ENCODE peak calls at places on chromosomes 4 and X, in seven cellular contexts. One of them, this sample, is unnamed.

GRCh38 chr4:94941706-94942105 is 184.0 kb downstream of the BMPR1B start:
- DNase-seq in GM10248: no peak
- DNase-seq in amniotic stem cell: no peak
- DNase-seq in choroid plexus epithelial cell: no peak
- DNase-seq in Daoy: no peak
- DNase-seq in stimulated activated CD4-positive, alpha-beta T cell treated with anti-CD3 and anti-CD28 coated beads, Interleukin-12 subunit alpha, Interleukin-12 subunit beta, amount 100 ng/mL, for 4 hours: no peak
- DNase-seq in activated T-helper 1 cell treated with anti-CD3 and anti-CD28 coated beads, Interleukin-2, amount 50 U/mL, for 16 hours: no peak
- DNase-seq in this sample: no peak

GRCh38 chr4:139764192-139764591 is 98.6 kb downstream of the MGST2 start:
- DNase-seq in GM10248: no peak
- DNase-seq in amniotic stem cell: no peak
- DNase-seq in choroid plexus epithelial cell: no peak
- DNase-seq in Daoy: no peak
- DNase-seq in stimulated activated CD4-positive, alpha-beta T cell treated with anti-CD3 and anti-CD28 coated beads, Interleukin-12 subunit alpha, Interleukin-12 subunit beta, amount 100 ng/mL, for 4 hours: no peak
- DNase-seq in activated T-helper 1 cell treated with anti-CD3 and anti-CD28 coated beads, Interleukin-2, amount 50 U/mL, for 16 hours: no peak
- DNase-seq in this sample: no peak

GRCh38 chr4:40976343-40976742 is 226.6 kb downstream of the NSUN7 start:
- DNase-seq in GM10248: peak; percentile 49
- DNase-seq in amniotic stem cell: no peak
- DNase-seq in choroid plexus epithelial cell: peak; percentile 79
- DNase-seq in Daoy: peak; percentile 51
- DNase-seq in stimulated activated CD4-positive, alpha-beta T cell treated with anti-CD3 and anti-CD28 coated beads, Interleukin-12 subunit alpha, Interleukin-12 subunit beta, amount 100 ng/mL, for 4 hours: no peak
- DNase-seq in activated T-helper 1 cell treated with anti-CD3 and anti-CD28 coated beads, Interleukin-2, amount 50 U/mL, for 16 hours: no peak
- DNase-seq in this sample: no peak

GRCh38 chr4:133151301-133151680 is 2.2 kb downstream of the PCDH10 start:
- DNase-seq in GM10248: no peak
- DNase-seq in amniotic stem cell: no peak
- DNase-seq in choroid plexus epithelial cell: peak; percentile 8
- DNase-seq in Daoy: peak; percentile 33
- DNase-seq in stimulated activated CD4-positive, alpha-beta T cell treated with anti-CD3 and anti-CD28 coated beads, Interleukin-12 subunit alpha, Interleukin-12 subunit beta, amount 100 ng/mL, for 4 hours: no peak
- DNase-seq in activated T-helper 1 cell treated with anti-CD3 and anti-CD28 coated beads, Interleukin-2, amount 50 U/mL, for 16 hours: no peak
- DNase-seq in this sample: no peak

GRCh38 chrX:16222123-16222522 is 54.8 kb downstream of the MAGEB17 start:
- DNase-seq in GM10248: no peak
- DNase-seq in amniotic stem cell: peak; percentile 1
- DNase-seq in choroid plexus epithelial cell: peak; percentile 54
- DNase-seq in Daoy: no peak
- DNase-seq in stimulated activated CD4-positive, alpha-beta T cell treated with anti-CD3 and anti-CD28 coated beads, Interleukin-12 subunit alpha, Interleukin-12 subunit beta, amount 100 ng/mL, for 4 hours: no peak
- DNase-seq in activated T-helper 1 cell treated with anti-CD3 and anti-CD28 coated beads, Interleukin-2, amount 50 U/mL, for 16 hours: no peak
- DNase-seq in this sample: no peak

GRCh38 chr4:143089847-143090246 is 94.9 kb upstream of the USP38 start:
- DNase-seq in GM10248: no peak
- DNase-seq in amniotic stem cell: no peak
- DNase-seq in choroid plexus epithelial cell: no peak
- DNase-seq in Daoy: no peak
- DNase-seq in stimulated activated CD4-positive, alpha-beta T cell treated with anti-CD3 and anti-CD28 coated beads, Interleukin-12 subunit alpha, Interleukin-12 subunit beta, amount 100 ng/mL, for 4 hours: no peak
- DNase-seq in activated T-helper 1 cell treated with anti-CD3 and anti-CD28 coated beads, Interleukin-2, amount 50 U/mL, for 16 hours: no peak
- DNase-seq in this sample: no peak

GRCh38 chrX:136112286-136112685 is 35.0 kb upstream of the FHL1 start:
- DNase-seq in GM10248: no peak
- DNase-seq in amniotic stem cell: no peak
- DNase-seq in choroid plexus epithelial cell: no peak
- DNase-seq in Daoy: no peak
- DNase-seq in stimulated activated CD4-positive, alpha-beta T cell treated with anti-CD3 and anti-CD28 coated beads, Interleukin-12 subunit alpha, Interleukin-12 subunit beta, amount 100 ng/mL, for 4 hours: no peak
- DNase-seq in activated T-helper 1 cell treated with anti-CD3 and anti-CD28 coated beads, Interleukin-2, amount 50 U/mL, for 16 hours: no peak
- DNase-seq in this sample: no peak

GRCh38 chr4:53682908-53683307 is 91.6 kb upstream of the LNX1 start:
- DNase-seq in GM10248: no peak
- DNase-seq in amniotic stem cell: no peak
- DNase-seq in choroid plexus epithelial cell: no peak
- DNase-seq in Daoy: no peak
- DNase-seq in stimulated activated CD4-positive, alpha-beta T cell treated with anti-CD3 and anti-CD28 coated beads, Interleukin-12 subunit alpha, Interleukin-12 subunit beta, amount 100 ng/mL, for 4 hours: no peak
- DNase-seq in activated T-helper 1 cell treated with anti-CD3 and anti-CD28 coated beads, Interleukin-2, amount 50 U/mL, for 16 hours: no peak
- DNase-seq in this sample: no peak

GRCh38 chrX:40383360-40383759 is 197.4 kb upstream of the ATP6AP2 start:
- DNase-seq in GM10248: no peak
- DNase-seq in amniotic stem cell: no peak
- DNase-seq in choroid plexus epithelial cell: no peak
- DNase-seq in Daoy: no peak
- DNase-seq in stimulated activated CD4-positive, alpha-beta T cell treated with anti-CD3 and anti-CD28 coated beads, Interleukin-12 subunit alpha, Interleukin-12 subunit beta, amount 100 ng/mL, for 4 hours: no peak
- DNase-seq in activated T-helper 1 cell treated with anti-CD3 and anti-CD28 coated beads, Interleukin-2, amount 50 U/mL, for 16 hours: no peak
- DNase-seq in this sample: no peak

GRCh38 chr4:7656244-7656800 is 221.6 kb upstream of the PSAPL1 start:
- DNase-seq in GM10248: no peak
- DNase-seq in amniotic stem cell: no peak
- DNase-seq in choroid plexus epithelial cell: no peak
- DNase-seq in Daoy: no peak
- DNase-seq in stimulated activated CD4-positive, alpha-beta T cell treated with anti-CD3 and anti-CD28 coated beads, Interleukin-12 subunit alpha, Interleukin-12 subunit beta, amount 100 ng/mL, for 4 hours: no peak
- DNase-seq in activated T-helper 1 cell treated with anti-CD3 and anti-CD28 coated beads, Interleukin-2, amount 50 U/mL, for 16 hours: no peak
- DNase-seq in this sample: no peak

GRCh38 chr4:102789317-102789717 is 28.5 kb upstream of the MANBA start:
- DNase-seq in GM10248: no peak
- DNase-seq in amniotic stem cell: no peak
- DNase-seq in choroid plexus epithelial cell: peak; percentile 91
- DNase-seq in Daoy: peak; percentile 7
- DNase-seq in stimulated activated CD4-positive, alpha-beta T cell treated with anti-CD3 and anti-CD28 coated beads, Interleukin-12 subunit alpha, Interleukin-12 subunit beta, amount 100 ng/mL, for 4 hours: no peak
- DNase-seq in activated T-helper 1 cell treated with anti-CD3 and anti-CD28 coated beads, Interleukin-2, amount 50 U/mL, for 16 hours: no peak
- DNase-seq in this sample: peak; percentile 58

GRCh38 chr4:4590496-4590895 is 48.6 kb upstream of the STX18 start:
- DNase-seq in GM10248: no peak
- DNase-seq in amniotic stem cell: no peak
- DNase-seq in choroid plexus epithelial cell: peak; percentile 39
- DNase-seq in Daoy: peak; percentile 15
- DNase-seq in stimulated activated CD4-positive, alpha-beta T cell treated with anti-CD3 and anti-CD28 coated beads, Interleukin-12 subunit alpha, Interleukin-12 subunit beta, amount 100 ng/mL, for 4 hours: no peak
- DNase-seq in activated T-helper 1 cell treated with anti-CD3 and anti-CD28 coated beads, Interleukin-2, amount 50 U/mL, for 16 hours: no peak
- DNase-seq in this sample: peak; percentile 72